ENCODE peak calls at places on chromosomes 12 and 14, in five cellular contexts. N is ELF-1; J is frontal cortex; O is AG10803; S is activated effector memory CD4-positive, alpha-beta T cell treated with anti-CD3 and anti-CD28 coated beads, Interleukin-2, amount 50 U/mL, for 16 hours. V is an unnamed sample.

GRCh38 chr12:63206908-63207307 is 55.9 kb upstream of the AVPR1A start:
- DNase-seq in N (no peak), J (no peak), O (peak), S (no peak), V (no peak)

GRCh38 chr12:69977991-69978390 is 153.0 kb downstream of the MYRFL start:
- DNase-seq in N (no peak), J (no peak), O (no peak), S (no peak), V (no peak)

GRCh38 chr12:14258468-14258947 is 107.0 kb upstream of the ATF7IP start:
- DNase-seq in N (no peak), J (no peak), O (peak), S (no peak), V (no peak)

GRCh38 chr12:117850048-117850447 is 118.7 kb downstream of the KSR2 start:
- DNase-seq in N (peak), J (peak), O (peak), S (no peak), V (peak)

GRCh38 chr14:104461676-104462443 is 117.7 kb upstream of the C14orf180 start:
- DNase-seq in N (no peak), J (no peak), O (no peak), S (no peak), V (no peak)

GRCh38 chr14:88841741-88842140 is 17.3 kb downstream of the TTC8 start:
- DNase-seq in N (no peak), J (no peak), O (no peak), S (no peak), V (no peak)

GRCh38 chr12:20523658-20524057 is 155.3 kb downstream of the PDE3A start:
- DNase-seq in N (no peak), J (no peak), O (no peak), S (no peak), V (no peak)

GRCh38 chr14:32469388-32470160 is 140.5 kb downstream of the AKAP6 start:
- DNase-seq in N (no peak), J (no peak), O (peak), S (no peak), V (no peak)

V was measured in iPS-NIHi11.